ENCODE peak calls at places on chromosomes 6 and 20, in five cellular contexts. B is stomach; M is CD8-positive, alpha-beta T cell; N is right lobe of liver; W is psoas muscle. J is an unnamed sample.

GRCh38 chr6:122568350-122568749 is 41.9 kb upstream of the PKIB start:
- DNase-seq in B (no peak), M (no peak), N (no peak), W (no peak), J (no peak)

GRCh38 chr6:109236140-109237081 is 141.1 kb downstream of the CEP57L1 start:
- DNase-seq in B (no peak), M (no peak), N (no peak), W (no peak), J (no peak)

GRCh38 chr6:70549327-70549726 is 17.4 kb upstream of the SDHAF4 start:
- DNase-seq in B (no peak), M (no peak), N (no peak), W (no peak), J (no peak)

GRCh38 chr6:40492126-40492525 is 95.0 kb downstream of the LRFN2 start:
- DNase-seq in B (no peak), M (no peak), N (no peak), W (no peak), J (no peak)

GRCh38 chr6:36978687-36979086 is 7.3 kb downstream of the MTCH1 start:
- DNase-seq in B (no peak), M (no peak), N (no peak), W (no peak), J (no peak)

GRCh38 chr20:61352381-61353260 is 100.6 kb downstream of the CDH4 start:
- DNase-seq in B (no peak), M (no peak), N (no peak), W (no peak), J (no peak)

GRCh38 chr6:158376650-158377081 is 64.4 kb downstream of the TULP4 start:
- DNase-seq in B (no peak), M (no peak), N (no peak), W (peak; percentile 55), J (no peak)

GRCh38 chr20:10109621-10110020 is 74.8 kb downstream of the ANKEF1 start:
- DNase-seq in B (no peak), M (no peak), N (peak; percentile 59), W (no peak), J (no peak)

GRCh38 chr6:29959492-29959891 is 17.2 kb downstream of the HLA-A start:
- DNase-seq in B (no peak), M (no peak), N (no peak), W (no peak), J (no peak)

GRCh38 chr20:33387177-33387576 is 14.1 kb downstream of the CDK5RAP1 start:
- DNase-seq in B (no peak), M (no peak), N (no peak), W (peak; percentile 46), J (no peak)

GRCh38 chr20:25675161-25675560 is 21.5 kb downstream of the ZNF337 start:
- DNase-seq in B (no peak), M (no peak), N (no peak), W (no peak), J (no peak)

GRCh38 chr6:157721431-157722229 is 101.4 kb upstream of the SNX9 start:
- DNase-seq in B (no peak), M (no peak), N (no peak), W (no peak), J (no peak)

GRCh38 chr20:25453035-25453810 is 45.8 kb downstream of the GINS1 start:
- DNase-seq in B (peak; percentile 21), M (no peak), N (no peak), W (no peak), J (peak; percentile 41)

GRCh38 chr20:62927128-62927705 is 912 bp upstream of the DIDO1 start:
- DNase-seq in B (no peak), M (no peak), N (no peak), W (no peak), J (no peak)

GRCh38 chr6:105270511-105270910 is 90.7 kb upstream of the POPDC3 start:
- DNase-seq in B (no peak), M (no peak), N (no peak), W (no peak), J (no peak)

GRCh38 chr6:82869493-82869892 is 196.1 kb downstream of the UBE3D start:
- DNase-seq in B (no peak), M (no peak), N (no peak), W (no peak), J (no peak)

GRCh38 chr6:34589140-34589539 is 33.0 kb upstream of the SPDEF start:
- DNase-seq in B (no peak), M (no peak), N (no peak), W (no peak), J (no peak)

GRCh38 chr20:57912227-57912582 is 202.4 kb upstream of the PMEPA1 start:
- DNase-seq in B (no peak), M (no peak), N (no peak), W (no peak), J (no peak)

GRCh38 chr20:52847029-52847660 is 125.0 kb upstream of the TSHZ2 start:
- DNase-seq in B (no peak), M (no peak), N (no peak), W (no peak), J (no peak)

GRCh38 chr6:161439093-161439492 is 165.2 kb upstream of the AGPAT4 start:
- DNase-seq in B (no peak), M (no peak), N (no peak), W (peak; percentile 74), J (peak; percentile 82)

GRCh38 chr6:141321486-141322347 is 811.0 kb upstream of the GJE1 start:
- DNase-seq in B (no peak), M (no peak), N (no peak), W (no peak), J (no peak)

GRCh38 chr6:43120938-43121913 is 45.1 kb downstream of the PTK7 start:
- DNase-seq in B (no peak), M (no peak), N (no peak), W (peak; percentile 75), J (peak; percentile 92)

GRCh38 chr20:50415516-50416268 is 94.5 kb upstream of the PTPN1 start:
- DNase-seq in B (peak; percentile 100), M (no peak), N (peak; percentile 100), W (peak; percentile 100), J (peak; percentile 100)

GRCh38 chr6:137717074-137718073 is 149.7 kb upstream of the TNFAIP3 start:
- DNase-seq in B (no peak), M (peak; percentile 90), N (no peak), W (no peak), J (no peak)

GRCh38 chr20:6044102-6044501 is 9.8 kb downstream of the LRRN4 start:
- DNase-seq in B (no peak), M (no peak), N (no peak), W (no peak), J (no peak)

GRCh38 chr6:137399949-137400443 is 94.2 kb downstream of the OLIG3 start:
- DNase-seq in B (no peak), M (no peak), N (no peak), W (no peak), J (no peak)

GRCh38 chr20:45445805-45446562 is 23.6 kb upstream of the WFDC2 start:
- DNase-seq in B (no peak), M (no peak), N (no peak), W (no peak), J (no peak)

GRCh38 chr6:14120556-14120955 is 3.0 kb downstream of the CD83 start:
- DNase-seq in B (no peak), M (no peak), N (no peak), W (no peak), J (no peak)
- H3K4me3 ChIP-seq in B (no peak overlapping the region), M (no peak overlapping the region), N (no peak overlapping the region), W (no peak overlapping the region), J (no peak overlapping the region)

GRCh38 chr6:168345896-168346754 is 26.5 kb upstream of the DACT2 start:
- DNase-seq in B (no peak), M (no peak), N (no peak), W (no peak), J (peak; percentile 73)
- TF ChIP-seq CTCF in B (no peak), M (no peak), N (no peak), W (no peak), J (no peak)

GRCh38 chr6:33019358-33019757 is 10.0 kb upstream of the HLA-DOA start:
- DNase-seq in B (no peak), M (no peak), N (no peak), W (no peak), J (no peak)
- H3K27ac ChIP-seq in B (peak overlapping the region; percentile 78), M (no peak overlapping the region), N (peak overlapping the region; percentile 64), W (peak overlapping the region; percentile 58), J (peak overlapping the region; percentile 70)

GRCh38 chr6:15268130-15268908 is 22.4 kb downstream of the JARID2 start:
- DNase-seq in B (no peak), M (no peak), N (no peak), W (no peak), J (no peak)
- H3K4me3 ChIP-seq in B (no peak overlapping the region), M (no peak overlapping the region), N (no peak overlapping the region), W (no peak overlapping the region), J (peak overlapping the region; percentile 0)

DNA sequence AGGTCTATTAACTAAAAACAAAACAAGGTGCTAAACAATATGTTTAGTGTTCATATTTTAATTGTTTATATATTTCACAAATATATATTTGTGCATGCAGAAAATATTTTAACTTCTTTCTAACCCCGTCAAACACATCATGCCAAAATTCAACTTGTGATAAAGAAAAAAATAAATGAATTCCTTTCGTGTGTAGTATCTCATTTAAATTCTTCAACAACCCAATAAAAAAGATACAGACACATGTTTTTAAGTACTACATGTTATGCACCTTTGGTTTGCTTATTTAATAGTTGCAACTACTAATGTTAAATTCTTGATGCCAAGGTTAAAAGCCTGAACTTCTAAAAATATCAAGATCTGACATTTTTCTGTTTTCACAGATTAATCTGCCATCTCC is 252.4 kb downstream of the ESR1 start:
- DNase-seq in B (no peak), M (no peak), N (no peak), W (no peak), J (no peak)
- TF ChIP-seq CTCF in B (no peak), M (no peak), N (no peak), W (no peak), J (no peak)

GRCh38 chr6:159953091-159953581 is 15.7 kb upstream of the IGF2R start:
- DNase-seq in B (peak; percentile 36), M (no peak), N (peak; percentile 70), W (peak; percentile 57), J (no peak)
- H3K27ac ChIP-seq in B (no peak overlapping the region), M (no peak overlapping the region), N (no peak overlapping the region), W (no peak overlapping the region), J (no peak overlapping the region)

DNA sequence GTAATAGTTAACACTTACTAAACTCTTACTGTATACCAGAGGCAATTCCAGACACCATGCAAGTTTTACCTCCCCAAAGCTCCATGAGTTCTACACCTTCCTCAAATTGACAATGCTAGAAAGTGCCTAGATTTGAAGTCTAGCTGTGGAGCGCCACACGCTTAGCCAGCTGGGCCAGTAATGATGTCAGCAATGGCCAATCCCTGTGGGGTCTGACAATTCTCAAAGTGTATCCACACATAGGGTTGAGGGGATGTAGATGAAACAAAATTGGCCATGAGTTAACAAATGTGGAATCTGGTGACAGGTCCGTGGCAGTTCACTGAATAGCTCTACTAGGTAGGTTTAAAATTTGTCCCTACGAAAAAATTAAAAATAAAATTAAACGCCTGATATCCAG is 1.3 kb downstream of the ZNF343 start:
- DNase-seq in B (no peak), M (no peak), N (no peak), W (no peak), J (no peak)
- H3K4me3 ChIP-seq in B (peak overlapping the region; percentile 72), M (no peak overlapping the region), N (no peak overlapping the region), W (peak overlapping the region; percentile 88), J (peak overlapping the region; percentile 96)